ENCODE peak calls at places on chromosomes 2 and 18, in four cellular contexts. K is GM23338, Q is GM20000, V is fibroblast of lung. H is an unnamed sample.

GRCh38 chr18:36428431-36429029 is 131.0 kb downstream of the FHOD3 start:
- DNase-seq in K (no peak), Q (no peak), V (no peak), H (no peak)

GRCh38 chr2:43038720-43039099 is 187.7 kb downstream of the ZFP36L2 start:
- DNase-seq in K (no peak), Q (no peak), V (no peak), H (no peak)

GRCh38 chr2:139514946-139515345 is 734.8 kb upstream of the NXPH2 start:
- DNase-seq in K (no peak), Q (no peak), V (no peak), H (no peak)

GRCh38 chr2:235113854-235114253 is 162.0 kb downstream of the SH3BP4 start:
- DNase-seq in K (peak), Q (no peak), V (no peak), H (no peak)

GRCh38 chr2:205947621-205948495 is 138.1 kb downstream of the INO80D start:
- DNase-seq in K (peak), Q (peak), V (peak), H (peak)

GRCh38 chr2:37560241-37560848 is 111.1 kb downstream of the CDC42EP3 start:
- DNase-seq in K (no peak), Q (no peak), V (no peak), H (no peak)

GRCh38 chr2:132448771-132449170 is 32.2 kb downstream of the GPR39 start:
- DNase-seq in K (peak), Q (no peak), V (peak), H (peak)

GRCh38 chr2:207112397-207112796 is 53.4 kb downstream of the KLF7 start:
- DNase-seq in K (no peak), Q (no peak), V (no peak), H (no peak)

GRCh38 chr2:69773201-69773600 is 31.3 kb downstream of the ANXA4 start:
- DNase-seq in K (peak), Q (no peak), V (peak), H (peak)

GRCh38 chr2:217106650-217107014 is 246.8 kb upstream of the TNP1 start:
- DNase-seq in K (peak), Q (no peak), V (peak), H (peak)

GRCh38 chr2:195756218-195756941 is 99.4 kb downstream of the SLC39A10 start:
- DNase-seq in K (no peak), Q (no peak), V (no peak), H (peak)

GRCh38 chr2:159150208-159150607 is 136.3 kb downstream of the WDSUB1 start:
- DNase-seq in K (no peak), Q (no peak), V (no peak), H (no peak)

GRCh38 chr2:212958133-212958532 is 193.3 kb downstream of the IKZF2 start:
- DNase-seq in K (no peak), Q (no peak), V (no peak), H (no peak)

GRCh38 chr2:235639387-235639786 is 145.5 kb downstream of the AGAP1 start:
- DNase-seq in K (no peak), Q (no peak), V (peak), H (peak)

GRCh38 chr2:20351555-20352229 is 1.0 kb upstream of the PUM2 start:
- DNase-seq in K (no peak), Q (no peak), V (no peak), H (no peak)

GRCh38 chr18:42274488-42275137 is 319.6 kb downstream of the PIK3C3 start:
- DNase-seq in K (peak), Q (no peak), V (peak), H (peak)

GRCh38 chr2:187228986-187229385 is 219.1 kb downstream of the CALCRL start:
- DNase-seq in K (no peak), Q (no peak), V (no peak), H (no peak)

GRCh38 chr2:109604597-109604996 is 9.2 kb downstream of the SEPTIN10 start:
- DNase-seq in K (no peak), Q (no peak), V (peak), H (peak)

GRCh38 chr2:235447210-235447609 is 46.6 kb upstream of the AGAP1 start:
- DNase-seq in K (no peak), Q (no peak), V (no peak), H (no peak)

GRCh38 chr2:182548031-182548950 is 121.5 kb upstream of the PDE1A start:
- DNase-seq in K (peak), Q (no peak), V (peak), H (no peak)

GRCh38 chr18:50879302-50880107 is 587 bp downstream of the ME2 start:
- DNase-seq in K (no peak), Q (no peak), V (peak), H (peak)

GRCh38 chr2:31286961-31287550 is 53.1 kb downstream of the EHD3 start:
- DNase-seq in K (no peak), Q (no peak), V (no peak), H (no peak)

DNA sequence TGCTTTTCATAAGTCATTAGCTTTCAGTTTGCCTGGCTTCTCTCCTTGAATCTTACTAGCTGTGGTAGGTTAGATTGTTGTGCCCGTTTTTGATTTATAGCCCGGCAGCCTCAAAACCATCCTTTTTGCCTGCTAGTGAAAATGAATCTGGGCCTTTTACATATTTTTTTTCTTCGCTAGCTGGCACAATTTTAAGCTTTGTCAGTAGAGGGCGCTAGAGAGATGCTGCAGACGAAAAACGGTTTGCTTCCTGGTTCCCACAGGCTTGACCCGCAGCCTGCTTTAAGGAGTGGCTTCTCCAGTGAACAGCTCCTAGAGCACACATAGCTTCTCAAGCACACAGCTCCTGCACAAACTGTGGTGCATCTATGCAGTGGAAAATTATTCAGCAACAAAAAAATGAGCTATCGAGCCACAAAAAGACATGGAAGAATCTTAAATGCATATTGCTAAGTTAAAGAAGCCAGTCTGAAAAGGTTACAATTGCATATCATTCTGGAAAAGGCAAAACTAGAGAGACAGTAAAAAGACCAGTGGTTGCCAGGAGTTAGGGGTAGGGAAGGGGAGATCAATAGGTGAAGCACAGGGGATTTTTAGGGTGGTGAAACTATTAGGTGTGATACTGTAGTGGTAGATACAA is 47.9 kb downstream of the E2F6 start:
- DNase-seq in K (peak), Q (no peak), V (peak), H (peak)
- TF ChIP-seq CTCF in K (peak), Q (peak), V (peak), H (peak)

DNA sequence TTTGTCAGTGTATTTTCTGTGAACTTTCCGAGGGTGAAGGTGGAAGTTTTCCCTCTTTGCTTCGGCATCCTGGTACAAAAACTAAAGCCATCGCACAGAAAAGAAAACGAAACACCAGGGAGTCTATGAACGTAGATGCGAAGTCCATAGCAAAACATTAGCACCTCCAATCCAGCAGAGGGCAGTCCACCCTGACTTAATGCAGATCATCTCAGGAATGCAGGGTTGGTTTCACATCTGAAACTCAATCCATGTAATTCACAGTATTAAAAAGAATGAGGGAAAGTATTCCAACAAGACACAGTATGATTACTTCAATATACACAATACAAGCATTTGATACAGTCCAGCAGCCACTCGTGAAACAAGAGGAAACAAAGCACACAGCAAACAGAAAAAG is 70.8 kb downstream of the RTP5 start:
- DNase-seq in K (peak), Q (no peak), V (no peak), H (no peak)
- TF ChIP-seq CTCF in K (peak), Q (peak), V (peak), H (peak)

DNA sequence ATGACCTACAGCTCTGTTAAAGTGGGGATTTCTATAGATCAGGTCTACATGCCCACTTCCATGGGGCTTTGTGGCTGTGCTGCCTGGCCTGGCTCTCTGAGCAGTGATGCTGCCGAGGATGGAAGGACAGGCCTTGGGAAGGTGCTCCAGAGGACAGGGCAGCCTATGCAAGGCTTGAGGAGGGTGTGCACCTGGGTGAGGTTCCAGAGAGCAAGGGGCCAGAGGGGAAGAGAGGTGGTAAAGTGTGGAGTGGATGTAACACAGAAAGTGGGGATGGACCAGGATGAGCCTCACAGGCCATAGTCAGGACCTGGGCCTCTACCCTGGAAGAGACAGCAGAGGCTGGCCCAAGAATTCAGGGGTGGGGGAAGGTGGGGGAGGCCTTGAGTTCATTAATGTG is 826.4 kb downstream of the DCDC2C start:
- DNase-seq in K (no peak), Q (no peak), V (no peak), H (no peak)
- TF ChIP-seq CTCF in K (no peak), Q (no peak), V (no peak), H (no peak)

GRCh38 chr18:75105551-75106254 is 103.2 kb downstream of the PTGR3 start:
- DNase-seq in K (no peak), Q (no peak), V (no peak), H (no peak)

GRCh38 chr18:75097491-75098225 is 111.3 kb downstream of the PTGR3 start:
- DNase-seq in K (no peak), Q (no peak), V (no peak), H (no peak)

GRCh38 chr18:75104483-75104882 is 104.5 kb downstream of the PTGR3 start:
- DNase-seq in K (no peak), Q (no peak), V (no peak), H (no peak)

GRCh38 chr18:75100832-75101630 is 107.9 kb downstream of the PTGR3 start:
- DNase-seq in K (no peak), Q (no peak), V (no peak), H (no peak)

GRCh38 chr18:75101916-75102315 is 107.0 kb downstream of the PTGR3 start:
- DNase-seq in K (no peak), Q (no peak), V (no peak), H (no peak)
- TF ChIP-seq CTCF in K (no peak), Q (no peak), V (no peak), H (no peak)

GRCh38 chr18:9643549-9643948 is 29.2 kb upstream of the PPP4R1 start:
- DNase-seq in K (peak), Q (no peak), V (peak), H (peak)
- TF ChIP-seq CTCF in K (no peak), Q (no peak), V (no peak), H (no peak)

GRCh38 chr2:225797394-225797793 is 397.9 kb downstream of the NYAP2 start:
- DNase-seq in K (no peak), Q (no peak), V (no peak), H (no peak)
- TF ChIP-seq CTCF in K (peak), Q (no peak), V (no peak), H (no peak)

GRCh38 chr2:67579207-67579606 is 182.1 kb downstream of the ETAA1 start:
- DNase-seq in K (no peak), Q (no peak), V (peak), H (no peak)

GRCh38 chr2:67583185-67583584 is 186.1 kb downstream of the ETAA1 start:
- DNase-seq in K (no peak), Q (no peak), V (no peak), H (no peak)

GRCh38 chr2:67585400-67585799 is 188.3 kb downstream of the ETAA1 start:
- DNase-seq in K (no peak), Q (no peak), V (no peak), H (no peak)

GRCh38 chr2:67579791-67580190 is 182.7 kb downstream of the ETAA1 start:
- DNase-seq in K (no peak), Q (no peak), V (peak), H (no peak)

DNA sequence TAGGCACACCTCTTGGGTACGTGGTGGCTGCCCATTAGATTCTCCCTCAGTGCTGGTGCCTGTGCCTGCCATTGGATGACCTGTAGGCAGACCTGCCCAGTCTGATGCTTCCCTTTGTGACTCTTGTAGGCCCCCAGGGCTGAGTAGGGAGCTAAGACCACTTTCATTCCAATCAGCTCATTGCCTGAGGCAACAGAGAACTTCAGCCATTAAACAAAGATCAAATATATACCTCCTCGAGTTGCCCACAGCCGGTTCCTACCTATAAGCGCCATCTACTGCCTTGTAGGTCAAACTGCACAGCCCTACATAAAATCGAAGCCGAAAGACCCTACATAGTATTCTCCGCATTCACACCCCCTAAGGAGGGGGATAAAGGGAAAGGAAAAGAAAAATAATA is 184.6 kb downstream of the ETAA1 start:
- DNase-seq in K (peak), Q (no peak), V (no peak), H (no peak)
- TF ChIP-seq CTCF in K (peak), Q (no peak), V (no peak), H (no peak)

H was measured in MCF 10A.